ENCODE peak calls at places on chromosome 18, in four cellular contexts. One of them, this sample, is unnamed.
A peak's percentile ranks its signal among the peaks of the same experiment; 100 is the strongest.

GRCh38 chr18:74906189-74906588 is 302.8 kb downstream of the PTGR3 start:
- DNase-seq in Panc1: no peak
- DNase-seq in PC-9: peak; percentile 9
- DNase-seq in ovary: no peak
- DNase-seq in this sample: no peak

GRCh38 chr18:22223263-22223960 is 54.0 kb downstream of the GATA6 start:
- DNase-seq in Panc1: peak; percentile 57
- DNase-seq in PC-9: peak; percentile 92
- DNase-seq in ovary: peak; percentile 42
- DNase-seq in this sample: peak; percentile 96

GRCh38 chr18:36153771-36154170 is 24.1 kb downstream of the ELP2 start:
- DNase-seq in Panc1: no peak
- DNase-seq in PC-9: no peak
- DNase-seq in ovary: no peak
- DNase-seq in this sample: no peak

GRCh38 chr18:58169472-58169871 is 125.4 kb downstream of the NEDD4L start:
- DNase-seq in Panc1: no peak
- DNase-seq in PC-9: no peak
- DNase-seq in ovary: no peak
- DNase-seq in this sample: no peak

GRCh38 chr18:10032331-10032979 is 118.6 kb downstream of the VAPA start:
- DNase-seq in Panc1: no peak
- DNase-seq in PC-9: no peak
- DNase-seq in ovary: peak; percentile 58
- DNase-seq in this sample: no peak

GRCh38 chr18:75277629-75277966 is 67.0 kb downstream of the TSHZ1 start:
- DNase-seq in Panc1: no peak
- DNase-seq in PC-9: no peak
- DNase-seq in ovary: no peak
- DNase-seq in this sample: no peak

GRCh38 chr18:2222270-2223185 is 348.8 kb downstream of the METTL4 start:
- DNase-seq in Panc1: no peak
- DNase-seq in PC-9: peak; percentile 15
- DNase-seq in ovary: no peak
- DNase-seq in this sample: no peak

GRCh38 chr18:74731097-74731496 is 133.4 kb downstream of the ZNF407 start:
- DNase-seq in Panc1: no peak
- DNase-seq in PC-9: peak; percentile 16
- DNase-seq in ovary: no peak
- DNase-seq in this sample: no peak

DNA sequence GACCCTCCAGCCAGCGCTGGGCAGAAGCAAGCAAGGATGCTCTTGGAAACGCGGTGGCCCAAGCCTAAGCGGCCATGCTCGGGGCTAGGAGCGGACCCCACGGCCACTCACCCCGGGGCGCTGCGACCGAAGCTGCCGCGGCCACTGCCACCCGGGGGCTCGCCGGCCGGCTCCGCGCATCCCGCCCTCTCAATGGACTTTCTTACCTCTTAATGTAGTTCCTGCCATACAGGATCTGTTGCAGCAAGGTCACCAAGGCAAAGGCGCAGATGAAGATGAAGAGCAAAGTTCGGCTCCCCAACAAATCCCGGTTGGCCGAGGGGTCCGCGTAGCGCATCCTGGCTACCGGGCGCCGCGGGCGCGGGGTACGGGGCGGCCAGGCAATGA is 688 bp downstream of the ST8SIA5 start:
- DNase-seq in Panc1: no peak
- DNase-seq in PC-9: no peak
- DNase-seq in ovary: no peak
- DNase-seq in this sample: peak; percentile 25
- H3K4me3 ChIP-seq in Panc1: no peak overlapping the region
- H3K4me3 ChIP-seq in PC-9: no peak overlapping the region
- H3K4me3 ChIP-seq in ovary: no peak overlapping the region
- H3K4me3 ChIP-seq in this sample: peak overlapping the region; percentile 22

GRCh38 chr18:3257627-3258120 is 4.3 kb upstream of the MYL12B start:
- DNase-seq in Panc1: no peak
- DNase-seq in PC-9: no peak
- DNase-seq in ovary: no peak
- DNase-seq in this sample: no peak
- H3K27ac ChIP-seq in Panc1: no peak overlapping the region
- H3K27ac ChIP-seq in PC-9: peak overlapping the region; percentile 55
- H3K27ac ChIP-seq in ovary: no peak overlapping the region
- H3K27ac ChIP-seq in this sample: peak overlapping the region; percentile 63

GRCh38 chr18:51957001-51957400 is 383.0 kb upstream of the DCC start:
- DNase-seq in Panc1: no peak
- DNase-seq in PC-9: no peak
- DNase-seq in ovary: no peak
- DNase-seq in this sample: no peak
- TF ChIP-seq CTCF in Panc1: no peak
- TF ChIP-seq CTCF in PC-9: no peak
- TF ChIP-seq CTCF in ovary: no peak
- TF ChIP-seq CTCF in this sample: no peak

DNA sequence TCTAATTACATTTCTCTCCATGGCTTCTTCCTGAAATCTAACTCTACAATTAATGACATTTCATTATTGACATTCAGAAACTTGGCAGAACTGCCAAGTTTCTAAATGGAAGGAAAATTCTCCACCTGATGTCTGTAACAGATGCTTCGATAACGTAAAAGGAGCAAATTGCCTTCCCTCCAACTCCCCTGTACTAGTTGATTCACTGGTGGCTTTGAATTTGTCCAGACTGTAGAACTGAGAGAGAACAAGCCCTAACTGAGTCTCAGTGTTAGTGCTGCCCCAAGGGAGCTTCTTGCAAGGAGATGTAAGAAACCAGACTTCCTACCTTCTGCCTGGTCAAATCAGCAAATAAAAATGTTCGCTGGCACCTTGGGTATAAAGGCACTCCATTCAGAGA is 255.2 kb upstream of the TMEM200C start:
- DNase-seq in Panc1: no peak
- DNase-seq in PC-9: no peak
- DNase-seq in ovary: no peak
- DNase-seq in this sample: no peak
- H3K4me3 ChIP-seq in Panc1: no peak overlapping the region
- H3K4me3 ChIP-seq in PC-9: no peak overlapping the region
- H3K4me3 ChIP-seq in ovary: no peak overlapping the region
- H3K4me3 ChIP-seq in this sample: no peak overlapping the region

DNA sequence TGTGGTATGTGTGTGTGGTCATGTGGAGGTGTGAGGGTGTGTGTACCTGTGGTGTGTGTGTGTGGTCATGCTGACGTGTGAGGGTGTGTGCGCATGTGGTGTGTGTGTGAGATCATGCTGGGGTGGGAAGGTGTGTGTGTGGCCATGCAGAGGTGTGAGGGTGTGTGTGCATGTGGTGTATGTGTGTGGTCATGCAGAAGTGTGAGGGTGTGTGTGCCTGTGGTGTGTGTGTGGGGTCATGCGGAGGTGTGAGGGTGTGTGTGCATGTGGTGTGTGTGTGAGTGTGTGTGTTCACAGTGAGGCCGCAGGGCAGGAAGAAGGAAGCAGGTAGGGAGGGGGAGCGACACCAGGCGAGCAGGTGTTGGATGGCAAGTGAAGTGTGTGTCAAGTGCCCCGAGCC is 259.0 kb downstream of the LOXHD1 start:
- DNase-seq in Panc1: no peak
- DNase-seq in PC-9: no peak
- DNase-seq in ovary: no peak
- DNase-seq in this sample: no peak
- H3K27ac ChIP-seq in Panc1: no peak overlapping the region
- H3K27ac ChIP-seq in PC-9: no peak overlapping the region
- H3K27ac ChIP-seq in ovary: no peak overlapping the region
- H3K27ac ChIP-seq in this sample: no peak overlapping the region

GRCh38 chr18:7870855-7871254 is 303.7 kb downstream of the PTPRM start:
- DNase-seq in Panc1: no peak
- DNase-seq in PC-9: no peak
- DNase-seq in ovary: no peak
- DNase-seq in this sample: no peak

GRCh38 chr18:7876354-7876753 is 309.2 kb downstream of the PTPRM start:
- DNase-seq in Panc1: no peak
- DNase-seq in PC-9: no peak
- DNase-seq in ovary: no peak
- DNase-seq in this sample: no peak

GRCh38 chr18:7871560-7872456 is 304.7 kb downstream of the PTPRM start:
- DNase-seq in Panc1: no peak
- DNase-seq in PC-9: peak; percentile 49
- DNase-seq in ovary: no peak
- DNase-seq in this sample: no peak

GRCh38 chr18:7873316-7873715 is 306.2 kb downstream of the PTPRM start:
- DNase-seq in Panc1: no peak
- DNase-seq in PC-9: no peak
- DNase-seq in ovary: no peak
- DNase-seq in this sample: no peak

GRCh38 chr18:7872569-7872968 is 305.5 kb downstream of the PTPRM start:
- DNase-seq in Panc1: no peak
- DNase-seq in PC-9: peak; percentile 17
- DNase-seq in ovary: no peak
- DNase-seq in this sample: peak; percentile 46
- TF ChIP-seq CTCF in Panc1: no peak
- TF ChIP-seq CTCF in PC-9: no peak
- TF ChIP-seq CTCF in ovary: no peak
- TF ChIP-seq CTCF in this sample: peak; percentile 35

GRCh38 chr18:51169731-51170130 is 27.8 kb downstream of the MEX3C start:
- DNase-seq in Panc1: no peak
- DNase-seq in PC-9: no peak
- DNase-seq in ovary: no peak
- DNase-seq in this sample: no peak
- H3K4me3 ChIP-seq in Panc1: no peak overlapping the region
- H3K4me3 ChIP-seq in PC-9: no peak overlapping the region
- H3K4me3 ChIP-seq in ovary: no peak overlapping the region
- H3K4me3 ChIP-seq in this sample: no peak overlapping the region

GRCh38 chr18:79871026-79871390 is 73.3 kb downstream of the KCNG2 start:
- DNase-seq in Panc1: no peak
- DNase-seq in PC-9: no peak
- DNase-seq in ovary: no peak
- DNase-seq in this sample: no peak
- H3K27ac ChIP-seq in Panc1: no peak overlapping the region
- H3K27ac ChIP-seq in PC-9: no peak overlapping the region
- H3K27ac ChIP-seq in ovary: no peak overlapping the region
- H3K27ac ChIP-seq in this sample: no peak overlapping the region